ENCODE peak calls at places on chromosomes 7 and 10, in six cellular contexts. M is adrenal gland, W is uterus, P is HCT116, O is testis, X is sigmoid colon. T is an unnamed sample.

GRCh38 chr7:34096777-34097176 is 191.4 kb downstream of the BMPER start:
- DNase-seq in P (no peak), O (no peak), X (no peak), W (no peak), M (no peak), T (no peak)

GRCh38 chr10:65861249-65861648 is 1064.6 kb upstream of the LRRTM3 start:
- DNase-seq in M (peak; percentile 25), X (no peak), O (no peak), W (no peak), P (peak; percentile 28), T (no peak)

GRCh38 chr7:135326636-135327280 is 93.1 kb downstream of the STRA8 start:
- DNase-seq in W (no peak), P (no peak), M (no peak), O (no peak), X (no peak), T (no peak)

GRCh38 chr7:35647171-35647574 is 47.8 kb downstream of the HERPUD2 start:
- DNase-seq in W (no peak), P (no peak), X (no peak), M (peak; percentile 63), O (peak; percentile 63), T (peak; percentile 39)

GRCh38 chr10:48207853-48208252 is 66.6 kb downstream of the FRMPD2 start:
- DNase-seq in O (no peak), P (no peak), X (no peak), W (no peak), M (no peak), T (no peak)

GRCh38 chr10:89659185-89660131 is 14.4 kb upstream of the PANK1 start:
- DNase-seq in W (no peak), M (no peak), O (no peak), P (no peak), X (no peak), T (no peak)

GRCh38 chr10:63865210-63865609 is 344.0 kb downstream of the REEP3 start:
- DNase-seq in W (no peak), O (no peak), X (no peak), P (no peak), M (no peak), T (no peak)

GRCh38 chr7:73909996-73910395 is 49.0 kb downstream of the TMEM270 start:
- DNase-seq in W (no peak), O (no peak), M (no peak), X (peak; percentile 38), P (no peak), T (no peak)

GRCh38 chr7:150340024-150340749 is 1.2 kb downstream of the RARRES2 start:
- DNase-seq in P (no peak), O (peak; percentile 76), X (peak; percentile 79), M (peak; percentile 80), W (peak; percentile 50), T (no peak)

GRCh38 chr7:47264021-47264651 is 317.8 kb downstream of the TNS3 start:
- DNase-seq in M (no peak), P (no peak), W (no peak), O (no peak), X (no peak), T (no peak)

GRCh38 chr7:135914346-135914745 is 62.8 kb downstream of the MTPN start:
- DNase-seq in M (no peak), P (no peak), X (no peak), W (no peak), O (no peak), T (no peak)

GRCh38 chr7:157138424-157139141 is at the start of gene UBE3C:
- DNase-seq in M (peak; percentile 82), P (peak; percentile 81), W (peak; percentile 92), X (peak; percentile 93), O (peak; percentile 93), T (peak; percentile 96)
- TF ChIP-seq POLR2A in M (peak; percentile 33), P (peak; percentile 62), W (peak; percentile 75), X (no peak), O (peak; percentile 20), T (peak; percentile 53)

DNA sequence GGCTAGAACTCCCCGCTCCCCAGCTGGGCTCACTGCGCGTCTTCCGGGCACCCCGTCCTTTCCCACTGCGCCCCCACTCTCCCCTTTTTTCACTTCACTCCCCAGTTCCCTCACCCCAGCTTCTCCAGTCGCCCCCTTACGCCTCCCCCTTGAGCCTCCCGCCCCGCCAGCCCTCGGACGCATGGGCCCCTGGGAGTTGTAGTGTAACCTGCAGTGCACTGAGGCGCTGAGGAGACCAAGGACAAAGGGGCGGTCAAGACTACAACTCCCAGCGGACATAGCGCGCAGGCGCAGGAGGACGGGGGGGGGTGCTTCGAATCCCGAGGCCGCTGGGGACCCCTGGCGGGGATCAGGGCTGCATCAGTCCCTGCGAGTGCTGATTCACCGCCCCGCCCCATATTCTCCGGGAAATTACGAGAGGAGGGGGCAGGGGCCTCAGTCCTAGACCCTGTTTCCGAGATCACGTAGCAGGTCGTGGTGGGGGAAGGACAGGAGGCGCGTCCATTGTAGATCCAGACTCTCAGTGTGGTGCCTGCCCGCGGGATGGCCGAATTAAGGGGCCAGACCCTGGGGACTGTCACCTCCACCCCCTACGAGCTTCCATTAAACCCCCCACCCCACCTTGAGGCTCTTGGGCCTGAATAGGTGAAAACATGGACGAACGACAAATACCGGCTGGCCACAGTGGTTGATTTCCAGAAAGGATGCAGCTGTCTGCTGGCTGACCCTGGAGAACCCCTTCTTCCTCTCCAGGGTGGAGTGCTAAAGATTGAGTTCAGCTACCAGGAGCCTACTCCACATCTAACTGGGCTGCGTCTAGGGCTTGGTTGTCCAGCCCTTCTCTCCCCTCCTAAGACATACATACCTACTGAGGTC is 558 bp upstream of the YWHAG start:
- DNase-seq in W (peak; percentile 94), X (peak; percentile 99), O (peak; percentile 99), P (peak; percentile 98), M (peak; percentile 99), T (peak; percentile 98)
- TF ChIP-seq POLR2A in W (no peak), X (peak; percentile 15), O (no peak), P (no peak), M (peak; percentile 31), T (no peak)

GRCh38 chr10:127889605-127890195 is 3.0 kb downstream of the CLRN3 start:
- DNase-seq in O (no peak), M (no peak), X (no peak), W (no peak), P (no peak), T (no peak)
- TF ChIP-seq POLR2A in O (no peak), M (no peak), X (no peak), W (no peak), P (no peak), T (no peak)

GRCh38 chr7:94908204-94909022 is 1.0 kb downstream of the PPP1R9A start:
- DNase-seq in P (peak; percentile 16), O (peak; percentile 72), M (peak; percentile 56), W (peak; percentile 26), X (peak; percentile 72), T (no peak)
- TF ChIP-seq POLR2A in P (no peak), O (no peak), M (no peak), W (no peak), X (no peak), T (no peak)

DNA sequence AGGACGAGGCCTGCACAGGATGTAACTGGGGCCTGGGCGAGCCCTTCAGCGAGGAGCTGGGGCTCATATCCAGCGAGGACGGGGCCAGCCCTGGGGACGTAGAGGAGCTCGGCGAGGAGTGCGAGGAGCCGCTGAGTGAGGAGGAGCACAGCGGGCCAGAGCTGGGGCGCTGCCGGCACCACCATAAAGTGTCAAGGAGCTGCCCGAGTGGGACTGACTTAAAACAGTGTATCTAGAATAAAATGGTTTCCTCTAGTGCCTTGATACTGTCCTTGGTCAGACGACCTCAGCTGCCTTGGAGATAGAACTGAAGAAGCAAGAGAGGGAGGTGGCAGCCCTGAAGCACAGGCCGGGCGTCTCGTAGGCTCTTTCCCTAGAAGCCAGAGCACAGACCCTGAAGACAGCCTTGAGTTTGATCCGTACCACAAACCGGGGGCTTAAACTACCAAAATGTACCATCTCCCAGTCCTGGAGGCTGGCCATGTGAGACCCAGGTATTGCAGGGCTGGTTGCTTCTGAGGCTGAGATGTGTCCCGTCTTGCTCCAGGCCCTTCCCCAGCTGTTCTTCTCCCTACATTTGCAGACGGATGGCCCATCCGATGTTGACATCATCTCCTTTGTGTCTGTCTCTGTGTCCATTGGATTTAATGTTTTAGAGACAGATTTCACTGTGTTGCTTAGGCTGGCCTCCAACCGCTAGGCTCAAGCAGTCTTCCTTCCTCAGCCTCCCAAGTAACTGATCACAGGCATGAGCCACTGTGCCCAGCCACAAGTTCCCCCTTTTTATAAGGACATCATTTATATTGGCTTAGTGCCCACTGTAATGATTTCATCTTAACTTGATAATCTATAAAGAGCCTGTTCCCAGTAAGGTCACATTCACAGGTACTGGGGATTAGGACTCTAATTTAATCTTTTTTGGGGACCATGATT is 35.8 kb downstream of the DNAJB6 start:
- DNase-seq in W (no peak), O (peak; percentile 37), M (no peak), P (no peak), X (no peak), T (no peak)
- TF ChIP-seq POLR2A in W (no peak), O (no peak), M (no peak), P (no peak), X (no peak), T (no peak)

DNA sequence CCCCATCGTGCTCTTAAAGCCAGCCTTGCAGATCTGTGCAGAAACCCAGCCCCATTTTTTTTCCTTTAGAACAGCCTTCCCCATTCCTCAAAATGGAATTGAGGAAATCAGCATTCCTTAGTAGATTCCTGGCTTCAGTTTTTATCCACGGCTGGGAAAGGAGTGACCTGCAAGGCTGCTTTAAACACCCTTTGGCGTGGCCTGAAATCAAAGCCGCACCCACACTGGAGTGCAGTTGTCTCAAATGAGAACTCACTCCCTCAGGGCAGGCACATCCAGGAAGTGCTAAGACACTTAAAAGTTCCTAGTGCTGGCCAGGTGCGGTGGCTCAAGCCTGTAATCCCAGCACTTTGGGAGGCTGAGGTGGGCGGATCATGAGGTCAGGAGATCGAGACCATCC is 34.8 kb downstream of the HTR5A start:
- DNase-seq in W (no peak), M (no peak), P (no peak), O (no peak), X (no peak), T (no peak)
- TF ChIP-seq POLR2A in W (no peak), M (no peak), P (no peak), O (no peak), X (no peak), T (no peak)

GRCh38 chr10:133396035-133396624 is 2.2 kb downstream of the MTG1 start:
- DNase-seq in M (no peak), P (no peak), O (peak; percentile 12), X (peak; percentile 57), W (no peak), T (no peak)

GRCh38 chr10:133394801-133395221 is 854 bp downstream of the MTG1 start:
- DNase-seq in O (peak; percentile 14), P (no peak), M (no peak), W (no peak), X (peak; percentile 62), T (peak; percentile 60)

GRCh38 chr10:133391761-133392518 is 2.0 kb upstream of the MTG1 start:
- DNase-seq in P (no peak), O (peak; percentile 12), M (no peak), W (no peak), X (peak; percentile 56), T (no peak)

GRCh38 chr10:133393401-133394063 is 425 bp upstream of the MTG1 start:
- DNase-seq in P (no peak), O (peak; percentile 21), X (peak; percentile 50), M (no peak), W (no peak), T (no peak)

GRCh38 chr10:133394064-133394663 is at the start of gene MTG1:
- DNase-seq in O (peak; percentile 94), P (peak; percentile 70), M (peak; percentile 92), W (peak; percentile 96), X (peak; percentile 96), T (peak; percentile 95)
- TF ChIP-seq POLR2A in O (no peak), P (peak; percentile 57), M (peak; percentile 59), W (peak; percentile 81), X (peak; percentile 29), T (peak; percentile 88)

T was measured in erythroblast.